ENCODE peak calls at places on chromosomes 12 and 14, in six cellular contexts. V, J, K, Y, Q and U are unnamed samples.

GRCh38 chr12:75438052-75438754 is 42.4 kb upstream of the GLIPR1 start:
- ATAC-seq in V (peak; percentile 84), J (no peak), K (no peak), Y (no peak), Q (no peak), U (no peak)

GRCh38 chr12:48176417-48176751 is 7.1 kb upstream of the CCDC184 start:
- ATAC-seq in V (no peak), J (no peak), K (no peak), Y (no peak), Q (no peak), U (no peak)

GRCh38 chr14:52012635-52013034 is 23.3 kb downstream of the RTRAF start:
- ATAC-seq in V (no peak), J (peak; percentile 60), K (peak; percentile 57), Y (peak; percentile 49), Q (peak; percentile 35), U (peak; percentile 78)

GRCh38 chr14:68663385-68664076 is 129.3 kb downstream of the ZFP36L1 start:
- ATAC-seq in V (peak; percentile 70), J (no peak), K (no peak), Y (peak; percentile 7), Q (peak; percentile 60), U (no peak)

GRCh38 chr12:106342397-106343212 is 14.9 kb upstream of the POLR3B start:
- ATAC-seq in V (no peak), J (peak; percentile 90), K (peak; percentile 94), Y (peak; percentile 92), Q (peak; percentile 94), U (peak; percentile 96)

GRCh38 chr14:91402278-91403068 is 15.1 kb downstream of the CCDC88C start:
- ATAC-seq in V (no peak), J (no peak), K (peak; percentile 15), Y (peak; percentile 28), Q (no peak), U (no peak)

GRCh38 chr12:49582840-49583239 is 14.9 kb upstream of the MCRS1 start:
- ATAC-seq in V (no peak), J (peak; percentile 80), K (peak; percentile 55), Y (peak; percentile 52), Q (no peak), U (peak; percentile 53)

GRCh38 chr14:94671870-94672444 is 59.8 kb downstream of the SERPINA3 start:
- ATAC-seq in V (no peak), J (no peak), K (no peak), Y (no peak), Q (no peak), U (no peak)

GRCh38 chr14:101927859-101928258 is 36.5 kb upstream of the DYNC1H1 start:
- ATAC-seq in V (no peak), J (peak; percentile 96), K (peak; percentile 99), Y (peak; percentile 99), Q (peak; percentile 91), U (peak; percentile 98)

GRCh38 chr12:110015132-110015531 is 15.9 kb downstream of the ANKRD13A start:
- ATAC-seq in V (peak; percentile 75), J (no peak), K (no peak), Y (no peak), Q (no peak), U (no peak)

GRCh38 chr12:47547077-47547476 is 158.8 kb downstream of the RPAP3 start:
- ATAC-seq in V (no peak), J (no peak), K (no peak), Y (no peak), Q (no peak), U (no peak)

GRCh38 chr12:96186902-96187301 is 7.3 kb upstream of the ELK3 start:
- ATAC-seq in V (no peak), J (no peak), K (no peak), Y (no peak), Q (no peak), U (no peak)

GRCh38 chr12:125070661-125071390 is 5.6 kb downstream of the AACS start:
- ATAC-seq in V (no peak), J (no peak), K (no peak), Y (no peak), Q (no peak), U (no peak)

GRCh38 chr14:63544641-63545234 is 1.6 kb upstream of the PPP2R5E start:
- ATAC-seq in V (no peak), J (no peak), K (no peak), Y (no peak), Q (no peak), U (no peak)

GRCh38 chr12:10722905-10723866 is at the start of gene YBX3:
- ATAC-seq in V (peak; percentile 53), J (peak; percentile 86), K (peak; percentile 77), Y (peak; percentile 78), Q (peak; percentile 52), U (peak; percentile 75)

GRCh38 chr12:1063852-1064251 is 72.8 kb downstream of the ERC1 start:
- ATAC-seq in V (no peak), J (no peak), K (no peak), Y (no peak), Q (no peak), U (no peak)

GRCh38 chr12:92953747-92954146 is 24.7 kb upstream of the EEA1 start:
- ATAC-seq in V (no peak), J (no peak), K (no peak), Y (no peak), Q (no peak), U (no peak)